ENCODE peak calls at places on chromosomes 13 and 19, in five cellular contexts. Q, U, T, F and V are unnamed samples. For H3K27me3, the result is how much of the 10 kb centered on the place peaks cover.

GRCh38 chr19:7373862-7374261 is 25.1 kb downstream of the ARHGEF18 start:
- DNase-seq in Q (no peak), U (no peak), T (no peak), F (peak), V (no peak)

GRCh38 chr13:74869846-74870245 is 612.1 kb downstream of the TBC1D4 start:
- DNase-seq in Q (no peak), U (no peak), T (no peak), F (no peak), V (peak)

GRCh38 chr19:33473644-33474305 is 47.8 kb downstream of the PEPD start:
- DNase-seq in Q (no peak), U (no peak), T (no peak), F (peak), V (no peak)

GRCh38 chr13:114314074-114314912 is at the start of gene CHAMP1:
- DNase-seq in Q (peak), U (peak), T (peak), F (peak), V (peak)

GRCh38 chr13:72561791-72562190 is 165.6 kb downstream of the MZT1 start:
- DNase-seq in Q (no peak), U (no peak), T (no peak), F (no peak), V (no peak)

GRCh38 chr13:111034811-111035210 is 80.3 kb upstream of the ARHGEF7 start:
- DNase-seq in Q (no peak), U (no peak), T (no peak), F (no peak), V (peak)

GRCh38 chr13:53254495-53254894 is 225.9 kb downstream of the OLFM4 start:
- DNase-seq in Q (no peak), U (no peak), T (no peak), F (no peak), V (no peak)

GRCh38 chr19:51366999-51367564 is 894 bp upstream of the ETFB start:
- DNase-seq in Q (no peak), U (no peak), T (no peak), F (no peak), V (no peak)

GRCh38 chr19:40464059-40465024 is 1.2 kb downstream of the BLVRB start:
- DNase-seq in Q (peak), U (peak), T (no peak), F (peak), V (peak)

GRCh38 chr13:113585828-113586355 is 1.3 kb downstream of the TFDP1 start:
- DNase-seq in Q (no peak), U (no peak), T (no peak), F (no peak), V (no peak)

GRCh38 chr13:96068729-96069128 is 15.5 kb upstream of the UGGT2 start:
- DNase-seq in Q (no peak), U (no peak), T (no peak), F (no peak), V (no peak)

GRCh38 chr13:105847532-105848295 is 687.7 kb downstream of the EFNB2 start:
- DNase-seq in Q (no peak), U (no peak), T (no peak), F (no peak), V (no peak)

GRCh38 chr13:33081666-33082065 is 65.4 kb downstream of the KL start:
- DNase-seq in Q (no peak), U (no peak), T (no peak), F (no peak), V (no peak)

GRCh38 chr19:12792048-12792852 is 964 bp downstream of the JUNB start:
- DNase-seq in Q (no peak), U (peak), T (peak), F (peak), V (peak)

DNA sequence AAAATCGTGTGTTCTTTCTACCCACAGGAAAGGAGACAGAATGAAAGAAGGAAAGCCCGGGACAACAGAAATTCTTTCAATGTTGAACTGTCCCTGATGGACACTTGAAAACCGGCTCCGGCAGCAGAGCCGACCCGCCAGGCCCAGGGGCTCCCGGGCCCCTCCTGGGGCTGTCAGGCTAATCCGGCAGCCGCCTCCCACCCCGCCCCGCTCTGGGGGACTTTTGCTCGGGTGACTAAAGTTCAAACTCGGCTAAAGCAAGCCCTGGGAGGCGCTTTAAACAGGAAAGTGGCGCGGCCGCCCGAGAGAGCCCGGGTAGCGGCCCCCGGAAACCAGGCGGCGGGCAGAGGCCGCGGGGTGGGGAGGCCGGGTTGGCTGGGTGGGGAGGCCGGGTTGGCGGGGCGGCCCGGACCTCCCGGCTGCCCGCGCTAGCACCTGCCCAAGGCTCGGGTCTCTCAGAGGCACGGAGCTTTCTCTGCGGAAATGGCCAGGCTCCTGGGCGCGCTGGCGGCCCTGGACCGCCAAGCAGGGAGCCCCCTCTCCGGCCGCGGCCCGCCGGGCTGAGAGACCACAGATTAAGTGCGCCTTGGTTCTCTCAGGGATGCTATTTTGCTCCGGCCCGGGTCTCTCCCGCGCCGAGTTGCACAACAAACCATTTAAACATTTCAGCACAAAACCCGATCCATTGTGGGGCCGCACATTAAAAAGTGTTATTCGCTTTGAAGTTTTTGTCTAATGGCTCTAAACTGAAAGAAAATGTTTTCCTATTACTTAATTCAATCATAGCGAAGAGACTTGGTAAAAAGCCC is 2.6 kb upstream of the GSX1 start:
- DNase-seq in Q (no peak), U (no peak), T (no peak), F (no peak), V (no peak)
- H3K27me3 ChIP-seq in Q (under half), U (half or more), T (under half), F (under half), V (half or more)

GRCh38 chr19:3977242-3978143 is 6.6 kb upstream of the DAPK3 start:
- DNase-seq in Q (no peak), U (no peak), T (no peak), F (no peak), V (no peak)

GRCh38 chr19:3976495-3977241 is 5.8 kb upstream of the DAPK3 start:
- DNase-seq in Q (no peak), U (no peak), T (no peak), F (no peak), V (no peak)

GRCh38 chr19:3979289-3979673 is 6.0 kb downstream of the EEF2 start:
- DNase-seq in Q (no peak), U (no peak), T (no peak), F (no peak), V (no peak)

GRCh38 chr19:3979674-3980352 is 5.5 kb downstream of the EEF2 start:
- DNase-seq in Q (no peak), U (no peak), T (no peak), F (no peak), V (no peak)

GRCh38 chr19:3978145-3978544 is 7.1 kb downstream of the EEF2 start:
- DNase-seq in Q (no peak), U (no peak), T (no peak), F (no peak), V (no peak)
- H3K27me3 ChIP-seq in Q (under half), U (under half), T (under half), F (under half), V (under half)

GRCh38 chr19:39208175-39208795 is 4.2 kb upstream of the SYCN start:
- DNase-seq in Q (no peak), U (no peak), T (no peak), F (no peak), V (no peak)
- H3K27me3 ChIP-seq in Q (under half), U (under half), T (under half), F (under half), V (under half)

DNA sequence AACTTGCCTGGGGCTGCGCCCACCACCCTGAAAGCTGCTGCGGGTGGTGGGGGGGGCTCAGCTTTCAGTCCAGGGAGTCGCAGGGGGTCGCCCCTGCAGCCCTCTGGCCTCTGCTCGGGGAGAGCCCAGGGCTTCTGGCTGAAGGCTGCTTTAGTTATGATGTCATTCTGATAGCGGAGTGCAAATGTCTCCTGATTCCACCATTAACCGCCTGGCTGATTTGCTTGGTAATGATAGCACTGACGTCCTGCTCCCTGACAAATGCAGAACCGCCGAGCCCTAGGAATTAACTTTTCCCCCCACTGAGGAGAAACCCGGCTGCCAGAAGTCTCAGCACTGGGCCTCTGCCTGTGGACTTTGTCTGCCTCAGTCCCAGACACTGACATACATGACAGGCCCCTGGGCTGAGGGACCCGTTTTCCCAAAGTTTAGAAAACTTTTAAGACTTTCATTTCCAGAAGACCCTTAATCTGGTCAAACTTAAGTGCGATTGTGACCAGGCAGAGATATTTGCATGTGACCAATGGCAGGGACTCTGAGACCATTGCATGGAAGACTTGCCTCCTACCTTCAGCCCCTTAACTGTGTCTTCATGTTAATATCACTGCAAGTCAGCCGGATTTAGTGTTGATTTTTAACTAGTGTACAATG is 142.5 kb upstream of the ZNF536 start:
- DNase-seq in Q (no peak), U (peak), T (no peak), F (no peak), V (no peak)
- H3K27me3 ChIP-seq in Q (under half), U (under half), T (under half), F (under half), V (under half)

DNA sequence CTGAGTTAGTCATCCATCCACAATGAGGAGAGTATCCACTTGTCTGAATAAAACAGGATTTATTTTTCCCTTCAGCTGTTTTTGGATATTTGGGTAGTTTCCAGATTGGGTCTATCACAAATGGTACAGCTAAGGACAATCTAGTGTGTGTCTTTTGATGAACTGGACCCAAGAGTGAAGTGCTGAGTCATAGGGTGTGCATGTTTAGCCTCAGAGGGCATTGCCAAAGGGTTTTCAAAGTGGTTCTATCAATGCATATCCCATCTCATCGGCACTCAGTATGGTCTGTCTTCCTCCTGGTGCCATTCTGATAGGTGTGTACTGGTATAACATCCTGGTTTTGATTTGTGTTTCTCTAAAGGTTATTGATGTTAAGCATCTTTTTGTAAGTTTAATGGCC is 62.3 kb downstream of the GSX1 start:
- DNase-seq in Q (no peak), U (no peak), T (no peak), F (no peak), V (no peak)
- H3K27me3 ChIP-seq in Q (under half), U (under half), T (under half), F (under half), V (under half)

DNA sequence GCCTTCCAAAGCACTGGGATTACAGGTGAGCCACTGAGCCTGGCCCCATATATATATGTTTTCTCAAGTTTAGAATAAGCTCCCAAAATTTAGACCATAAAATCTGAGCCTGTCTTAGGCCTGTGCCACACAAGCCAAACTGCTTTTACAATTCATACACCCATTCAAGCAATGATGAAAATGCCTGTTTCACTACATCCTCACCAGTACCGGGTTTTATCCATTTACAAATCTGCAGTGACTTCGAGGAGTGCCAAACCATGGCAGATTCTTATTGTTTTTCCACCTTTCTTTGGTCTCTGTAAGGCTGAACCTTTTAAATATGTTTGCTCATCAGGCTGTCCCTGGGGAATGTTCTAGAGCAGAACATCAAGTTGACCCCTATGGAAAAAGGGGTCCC is 9.6 kb upstream of the NFIC start:
- DNase-seq in Q (no peak), U (no peak), T (no peak), F (no peak), V (no peak)
- H3K27me3 ChIP-seq in Q (under half), U (under half), T (under half), F (under half), V (under half)